ENCODE peak calls at places on chromosome 21, in five cellular contexts. One of them, this sample, is unnamed.

GRCh38 chr21:25175938-25176337 is 431.3 kb downstream of the MRPL39 start:
- DNase-seq in fibroblast of lung: no peak
- DNase-seq in HCT116: no peak
- DNase-seq in GM23338: no peak
- DNase-seq in trophoblast cell: no peak
- DNase-seq in this sample: no peak

GRCh38 chr21:42499430-42500106 is 3.5 kb upstream of the RSPH1 start:
- DNase-seq in fibroblast of lung: no peak
- DNase-seq in HCT116: no peak
- DNase-seq in GM23338: peak
- DNase-seq in trophoblast cell: no peak
- DNase-seq in this sample: no peak

GRCh38 chr21:34227386-34227852 is 136.4 kb upstream of the KCNE2 start:
- DNase-seq in fibroblast of lung: peak
- DNase-seq in HCT116: no peak
- DNase-seq in GM23338: no peak
- DNase-seq in trophoblast cell: no peak
- DNase-seq in this sample: no peak

GRCh38 chr21:34745557-34746255 is 76.9 kb downstream of the CLIC6 start:
- DNase-seq in fibroblast of lung: peak
- DNase-seq in HCT116: peak
- DNase-seq in GM23338: peak
- DNase-seq in trophoblast cell: peak
- DNase-seq in this sample: peak

GRCh38 chr21:33089439-33089838 is 19.5 kb downstream of the OLIG1 start:
- DNase-seq in fibroblast of lung: no peak
- DNase-seq in HCT116: no peak
- DNase-seq in GM23338: no peak
- DNase-seq in trophoblast cell: peak
- DNase-seq in this sample: no peak

GRCh38 chr21:42165901-42166300 is 53.0 kb upstream of the ABCG1 start:
- DNase-seq in fibroblast of lung: no peak
- DNase-seq in HCT116: no peak
- DNase-seq in GM23338: no peak
- DNase-seq in trophoblast cell: no peak
- DNase-seq in this sample: no peak

GRCh38 chr21:41186763-41187536 is 19.0 kb downstream of the BACE2 start:
- DNase-seq in fibroblast of lung: no peak
- DNase-seq in HCT116: no peak
- DNase-seq in GM23338: peak
- DNase-seq in trophoblast cell: peak
- DNase-seq in this sample: no peak

GRCh38 chr21:15494481-15494880 is 235.3 kb upstream of the USP25 start:
- DNase-seq in fibroblast of lung: no peak
- DNase-seq in HCT116: no peak
- DNase-seq in GM23338: no peak
- DNase-seq in trophoblast cell: peak
- DNase-seq in this sample: no peak

GRCh38 chr21:42414928-42415769 is 11.4 kb downstream of the UBASH3A start:
- DNase-seq in fibroblast of lung: peak
- DNase-seq in HCT116: peak
- DNase-seq in GM23338: no peak
- DNase-seq in trophoblast cell: peak
- DNase-seq in this sample: no peak

GRCh38 chr21:15144026-15144425 is 79.2 kb upstream of the NRIP1 start:
- DNase-seq in fibroblast of lung: no peak
- DNase-seq in HCT116: no peak
- DNase-seq in GM23338: no peak
- DNase-seq in trophoblast cell: peak
- DNase-seq in this sample: no peak

GRCh38 chr21:15768045-15768601 is 38.3 kb downstream of the USP25 start:
- DNase-seq in fibroblast of lung: peak
- DNase-seq in HCT116: no peak
- DNase-seq in GM23338: no peak
- DNase-seq in trophoblast cell: peak
- DNase-seq in this sample: no peak

GRCh38 chr21:29170935-29171334 is 40.5 kb downstream of the MAP3K7CL start:
- DNase-seq in fibroblast of lung: no peak
- DNase-seq in HCT116: no peak
- DNase-seq in GM23338: no peak
- DNase-seq in trophoblast cell: no peak
- DNase-seq in this sample: no peak

GRCh38 chr21:33395866-33396265 is 7.3 kb upstream of the IFNGR2 start:
- DNase-seq in fibroblast of lung: peak
- DNase-seq in HCT116: no peak
- DNase-seq in GM23338: no peak
- DNase-seq in trophoblast cell: peak
- DNase-seq in this sample: no peak

GRCh38 chr21:15437873-15438272 is 291.9 kb upstream of the USP25 start:
- DNase-seq in fibroblast of lung: peak
- DNase-seq in HCT116: no peak
- DNase-seq in GM23338: peak
- DNase-seq in trophoblast cell: no peak
- DNase-seq in this sample: no peak

GRCh38 chr21:28944296-28944695 is 48.4 kb downstream of the LTN1 start:
- DNase-seq in fibroblast of lung: peak
- DNase-seq in HCT116: no peak
- DNase-seq in GM23338: no peak
- DNase-seq in trophoblast cell: peak
- DNase-seq in this sample: no peak

GRCh38 chr21:38777521-38777920 is 28.2 kb upstream of the ETS2 start:
- DNase-seq in fibroblast of lung: no peak
- DNase-seq in HCT116: no peak
- DNase-seq in GM23338: no peak
- DNase-seq in trophoblast cell: no peak
- DNase-seq in this sample: no peak

DNA sequence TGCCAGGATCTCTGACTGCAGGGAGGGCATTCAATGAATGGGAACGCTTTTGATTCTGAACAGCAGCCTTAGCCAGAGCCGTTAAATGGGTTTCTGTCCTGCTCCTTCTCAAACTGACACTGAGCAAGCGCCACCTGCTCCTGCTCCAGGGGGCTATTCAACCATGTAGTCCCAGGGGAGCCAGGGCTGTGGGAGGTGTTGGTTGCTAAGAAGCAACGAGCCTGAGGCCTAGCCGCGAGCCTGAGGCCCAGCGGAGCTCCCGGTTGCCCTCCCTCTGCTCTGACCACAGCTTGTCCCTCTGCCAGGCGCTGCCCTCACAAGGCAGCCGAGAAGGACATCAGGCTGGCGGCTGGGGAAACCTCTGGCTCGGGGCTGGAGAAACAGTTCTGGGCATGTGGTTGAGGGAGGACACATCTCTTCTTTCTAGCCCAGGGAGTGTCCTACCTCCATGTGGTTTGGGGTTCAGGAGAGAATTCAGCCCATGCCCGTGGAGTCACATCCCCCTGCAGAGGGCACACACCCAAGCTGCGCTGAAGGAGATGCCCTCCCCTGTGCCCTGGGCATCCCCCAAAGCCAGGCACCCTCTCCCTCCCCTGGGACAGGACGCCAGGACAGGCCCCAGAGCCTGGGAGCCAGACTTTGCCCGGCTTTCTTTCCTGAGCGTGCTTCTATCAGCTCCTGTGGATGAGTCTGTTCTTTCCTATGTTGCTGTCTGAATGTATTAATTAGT is 18.0 kb downstream of the PCP4 start:
- DNase-seq in fibroblast of lung: peak
- DNase-seq in HCT116: no peak
- DNase-seq in GM23338: no peak
- DNase-seq in trophoblast cell: no peak
- DNase-seq in this sample: no peak
- H3K4me2 ChIP-seq in fibroblast of lung: no peak
- H3K4me2 ChIP-seq in HCT116: no peak
- H3K4me2 ChIP-seq in GM23338: no peak
- H3K4me2 ChIP-seq in trophoblast cell: no peak
- H3K4me2 ChIP-seq in this sample: no peak

GRCh38 chr21:44649701-44650100 is 3.5 kb downstream of the KRTAP10-11 start:
- DNase-seq in fibroblast of lung: no peak
- DNase-seq in HCT116: no peak
- DNase-seq in GM23338: no peak
- DNase-seq in trophoblast cell: no peak
- DNase-seq in this sample: no peak
- H3K4me2 ChIP-seq in fibroblast of lung: no peak
- H3K4me2 ChIP-seq in HCT116: no peak
- H3K4me2 ChIP-seq in GM23338: no peak
- H3K4me2 ChIP-seq in trophoblast cell: no peak
- H3K4me2 ChIP-seq in this sample: no peak

DNA sequence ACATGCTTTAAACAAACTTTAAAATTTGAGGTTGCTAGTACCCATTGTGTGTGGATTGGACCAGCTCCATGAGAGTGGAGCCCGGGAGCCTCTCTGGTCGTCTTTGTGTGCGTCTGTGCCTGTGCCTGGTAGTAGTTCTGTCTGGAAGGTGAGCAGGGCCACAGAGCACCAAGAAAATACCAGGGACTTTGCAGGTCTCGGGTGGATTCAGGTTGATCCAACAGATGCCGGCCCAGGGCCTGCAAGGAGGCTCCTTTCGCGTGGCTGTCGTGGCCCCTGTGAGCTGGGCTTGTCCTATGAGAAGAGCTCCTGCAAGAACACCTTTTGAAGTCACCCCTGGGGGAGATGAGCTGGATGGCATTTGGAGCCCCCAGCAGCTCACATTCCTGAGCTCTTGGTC is 28.3 kb downstream of the COL18A1 start:
- DNase-seq in fibroblast of lung: no peak
- DNase-seq in HCT116: no peak
- DNase-seq in GM23338: no peak
- DNase-seq in trophoblast cell: no peak
- DNase-seq in this sample: no peak
- H3K4me2 ChIP-seq in fibroblast of lung: no peak
- H3K4me2 ChIP-seq in HCT116: no peak
- H3K4me2 ChIP-seq in GM23338: no peak
- H3K4me2 ChIP-seq in trophoblast cell: no peak
- H3K4me2 ChIP-seq in this sample: no peak

GRCh38 chr21:31900121-31900895 is 27.5 kb downstream of the HUNK start:
- DNase-seq in fibroblast of lung: no peak
- DNase-seq in HCT116: no peak
- DNase-seq in GM23338: no peak
- DNase-seq in trophoblast cell: no peak
- DNase-seq in this sample: peak

GRCh38 chr21:31901342-31901741 is 28.5 kb downstream of the HUNK start:
- DNase-seq in fibroblast of lung: no peak
- DNase-seq in HCT116: no peak
- DNase-seq in GM23338: no peak
- DNase-seq in trophoblast cell: no peak
- DNase-seq in this sample: no peak

GRCh38 chr21:31897311-31897710 is 24.5 kb downstream of the HUNK start:
- DNase-seq in fibroblast of lung: peak
- DNase-seq in HCT116: no peak
- DNase-seq in GM23338: no peak
- DNase-seq in trophoblast cell: no peak
- DNase-seq in this sample: no peak

GRCh38 chr21:31902438-31902837 is 29.6 kb downstream of the HUNK start:
- DNase-seq in fibroblast of lung: no peak
- DNase-seq in HCT116: no peak
- DNase-seq in GM23338: no peak
- DNase-seq in trophoblast cell: no peak
- DNase-seq in this sample: no peak

DNA sequence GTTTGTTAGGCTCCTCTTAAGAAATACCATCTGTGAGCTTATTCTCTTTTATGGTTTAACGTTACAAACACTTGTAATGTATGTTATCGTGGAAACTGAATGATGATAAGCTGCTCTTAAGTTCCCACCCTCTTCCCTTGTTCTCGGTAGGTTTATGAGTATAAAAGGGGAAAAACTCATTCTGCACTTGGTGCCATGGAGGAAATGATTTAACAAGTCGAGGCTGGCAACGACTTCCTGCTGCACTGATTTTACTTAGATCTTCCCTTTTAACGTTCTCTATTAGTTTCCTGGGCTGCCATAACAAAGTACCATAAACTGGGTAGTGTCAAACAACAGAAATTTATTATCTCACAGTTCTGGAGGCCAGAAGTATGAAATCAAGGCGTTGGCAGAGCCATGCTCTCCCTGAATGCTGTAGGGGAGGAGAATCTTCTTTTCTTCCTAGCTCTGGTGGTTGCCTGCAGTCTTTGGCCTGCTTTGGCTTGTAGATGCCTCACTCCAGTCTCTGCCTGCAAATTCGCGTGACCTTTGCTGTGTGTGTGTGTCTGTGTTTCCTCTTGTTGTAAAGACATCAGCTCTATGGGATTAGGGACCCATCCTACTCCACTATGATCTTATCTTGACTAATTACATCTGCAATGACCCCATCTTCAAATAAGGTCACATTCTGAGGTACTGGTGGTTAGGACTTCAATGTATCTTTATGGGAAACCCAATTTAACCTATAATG is 26.2 kb downstream of the HUNK start:
- DNase-seq in fibroblast of lung: no peak
- DNase-seq in HCT116: no peak
- DNase-seq in GM23338: no peak
- DNase-seq in trophoblast cell: no peak
- DNase-seq in this sample: peak
- H3K4me2 ChIP-seq in fibroblast of lung: no peak
- H3K4me2 ChIP-seq in HCT116: no peak
- H3K4me2 ChIP-seq in GM23338: no peak
- H3K4me2 ChIP-seq in trophoblast cell: no peak
- H3K4me2 ChIP-seq in this sample: no peak

GRCh38 chr21:36482181-36482580 is 2.3 kb upstream of the CLDN14 start:
- DNase-seq in fibroblast of lung: no peak
- DNase-seq in HCT116: no peak
- DNase-seq in GM23338: no peak
- DNase-seq in trophoblast cell: no peak
- DNase-seq in this sample: no peak
- H3K4me2 ChIP-seq in fibroblast of lung: no peak
- H3K4me2 ChIP-seq in HCT116: no peak
- H3K4me2 ChIP-seq in GM23338: no peak
- H3K4me2 ChIP-seq in trophoblast cell: no peak
- H3K4me2 ChIP-seq in this sample: no peak

DNA sequence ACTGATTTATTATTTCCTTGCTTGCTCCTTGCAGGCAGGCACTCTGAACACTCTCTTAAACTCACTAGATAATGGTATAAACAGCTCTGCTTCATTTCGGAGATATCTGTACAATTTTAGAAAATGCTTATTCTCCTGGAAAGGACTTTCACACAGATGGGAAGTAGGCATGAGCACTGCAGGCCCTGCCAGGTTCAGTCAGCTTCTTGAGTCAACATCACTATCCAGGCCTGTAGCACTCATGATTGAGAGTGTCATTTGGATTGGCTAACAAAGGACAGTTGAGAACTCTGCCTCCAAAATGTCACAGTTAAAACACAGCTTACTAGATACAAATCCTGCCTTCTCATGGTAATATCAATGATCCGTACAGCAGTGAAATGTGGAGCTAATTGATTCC is 181.9 kb downstream of the CYYR1 start:
- DNase-seq in fibroblast of lung: no peak
- DNase-seq in HCT116: no peak
- DNase-seq in GM23338: no peak
- DNase-seq in trophoblast cell: no peak
- DNase-seq in this sample: no peak
- H3K4me2 ChIP-seq in fibroblast of lung: no peak
- H3K4me2 ChIP-seq in HCT116: no peak
- H3K4me2 ChIP-seq in GM23338: no peak
- H3K4me2 ChIP-seq in trophoblast cell: no peak
- H3K4me2 ChIP-seq in this sample: no peak

This sample was measured in Karpas-422.